ENCODE peak calls at places on chromosomes 16 and 17, in ten cellular contexts. One of them, this sample, is unnamed.

GRCh38 chr16:80984124-80984892 is 22.4 kb downstream of the CMC2 start:
- DNase-seq in endothelial cell of umbilical vein: no peak
- DNase-seq in HCT116: no peak
- DNase-seq in prostate gland: no peak
- DNase-seq in K562: no peak
- DNase-seq in stomach: no peak
- DNase-seq in sigmoid colon: no peak
- DNase-seq in spleen: no peak
- DNase-seq in vagina: no peak
- DNase-seq in transverse colon: no peak
- DNase-seq in this sample: no peak

GRCh38 chr17:31404028-31404949 is 12.8 kb downstream of the RAB11FIP4 start:
- DNase-seq in K562: no peak
- DNase-seq in endothelial cell of umbilical vein: no peak
- DNase-seq in vagina: no peak
- DNase-seq in transverse colon: no peak
- DNase-seq in spleen: peak; percentile 42
- DNase-seq in prostate gland: no peak
- DNase-seq in HCT116: no peak
- DNase-seq in stomach: no peak
- DNase-seq in sigmoid colon: no peak
- DNase-seq in this sample: no peak

GRCh38 chr16:74608944-74609343 is 2.0 kb upstream of the GLG1 start:
- DNase-seq in vagina: no peak
- DNase-seq in stomach: no peak
- DNase-seq in HCT116: no peak
- DNase-seq in K562: no peak
- DNase-seq in prostate gland: no peak
- DNase-seq in transverse colon: no peak
- DNase-seq in sigmoid colon: no peak
- DNase-seq in spleen: no peak
- DNase-seq in endothelial cell of umbilical vein: no peak
- DNase-seq in this sample: no peak

GRCh38 chr16:89693289-89693731 is 6.8 kb downstream of the CDK10 start:
- DNase-seq in transverse colon: no peak
- DNase-seq in spleen: no peak
- DNase-seq in stomach: no peak
- DNase-seq in sigmoid colon: peak; percentile 55
- DNase-seq in K562: no peak
- DNase-seq in endothelial cell of umbilical vein: no peak
- DNase-seq in vagina: no peak
- DNase-seq in prostate gland: no peak
- DNase-seq in HCT116: no peak
- DNase-seq in this sample: no peak

GRCh38 chr17:2090804-2091534 is 36.1 kb downstream of the HIC1 start:
- DNase-seq in HCT116: no peak
- DNase-seq in vagina: peak; percentile 89
- DNase-seq in spleen: peak; percentile 54
- DNase-seq in K562: no peak
- DNase-seq in sigmoid colon: peak; percentile 90
- DNase-seq in endothelial cell of umbilical vein: peak; percentile 85
- DNase-seq in prostate gland: no peak
- DNase-seq in transverse colon: peak; percentile 56
- DNase-seq in stomach: no peak
- DNase-seq in this sample: no peak

GRCh38 chr17:50914510-50914849 is 48.3 kb upstream of the TOB1 start:
- DNase-seq in prostate gland: no peak
- DNase-seq in stomach: no peak
- DNase-seq in K562: no peak
- DNase-seq in HCT116: no peak
- DNase-seq in endothelial cell of umbilical vein: no peak
- DNase-seq in sigmoid colon: no peak
- DNase-seq in transverse colon: no peak
- DNase-seq in spleen: no peak
- DNase-seq in vagina: no peak
- DNase-seq in this sample: no peak

GRCh38 chr16:68083861-68084503 is 1.2 kb upstream of the NFATC3 start:
- DNase-seq in spleen: peak; percentile 92
- DNase-seq in K562: no peak
- DNase-seq in endothelial cell of umbilical vein: no peak
- DNase-seq in vagina: no peak
- DNase-seq in prostate gland: no peak
- DNase-seq in HCT116: no peak
- DNase-seq in stomach: no peak
- DNase-seq in transverse colon: no peak
- DNase-seq in sigmoid colon: peak; percentile 76
- DNase-seq in this sample: no peak

GRCh38 chr16:3171181-3171854 is 16.7 kb upstream of the OR1F1 start:
- DNase-seq in endothelial cell of umbilical vein: no peak
- DNase-seq in K562: no peak
- DNase-seq in sigmoid colon: peak; percentile 52
- DNase-seq in HCT116: no peak
- DNase-seq in spleen: peak; percentile 68
- DNase-seq in prostate gland: no peak
- DNase-seq in transverse colon: no peak
- DNase-seq in stomach: no peak
- DNase-seq in vagina: no peak
- DNase-seq in this sample: no peak

GRCh38 chr16:8648867-8649266 is 25.6 kb upstream of the ABAT start:
- DNase-seq in endothelial cell of umbilical vein: no peak
- DNase-seq in K562: no peak
- DNase-seq in transverse colon: no peak
- DNase-seq in prostate gland: no peak
- DNase-seq in vagina: no peak
- DNase-seq in sigmoid colon: no peak
- DNase-seq in spleen: no peak
- DNase-seq in stomach: no peak
- DNase-seq in HCT116: no peak
- DNase-seq in this sample: no peak

GRCh38 chr17:50349241-50349595 is 3.3 kb downstream of the XYLT2 start:
- DNase-seq in K562: no peak
- DNase-seq in transverse colon: no peak
- DNase-seq in endothelial cell of umbilical vein: no peak
- DNase-seq in spleen: no peak
- DNase-seq in HCT116: no peak
- DNase-seq in prostate gland: no peak
- DNase-seq in vagina: no peak
- DNase-seq in stomach: no peak
- DNase-seq in sigmoid colon: peak; percentile 50
- DNase-seq in this sample: no peak

GRCh38 chr17:81222906-81223757 is at the start of gene CEP131:
- DNase-seq in transverse colon: peak; percentile 99
- DNase-seq in K562: peak; percentile 99
- DNase-seq in prostate gland: peak; percentile 99
- DNase-seq in endothelial cell of umbilical vein: peak; percentile 98
- DNase-seq in sigmoid colon: peak; percentile 99
- DNase-seq in stomach: peak; percentile 99
- DNase-seq in spleen: peak; percentile 100
- DNase-seq in vagina: peak; percentile 99
- DNase-seq in HCT116: peak; percentile 99
- DNase-seq in this sample: peak; percentile 99
- TF ChIP-seq POLR2A in transverse colon: no peak
- TF ChIP-seq POLR2A in K562: peak; percentile 83
- TF ChIP-seq POLR2A in prostate gland: peak; percentile 9
- TF ChIP-seq POLR2A in endothelial cell of umbilical vein: peak; percentile 62
- TF ChIP-seq POLR2A in sigmoid colon: no peak
- TF ChIP-seq POLR2A in stomach: no peak
- TF ChIP-seq POLR2A in spleen: no peak
- TF ChIP-seq POLR2A in vagina: no peak
- TF ChIP-seq POLR2A in HCT116: peak; percentile 51
- TF ChIP-seq POLR2A in this sample: no peak

GRCh38 chr16:27403601-27403992 is 1.6 kb downstream of the IL21R start:
- DNase-seq in vagina: no peak
- DNase-seq in sigmoid colon: no peak
- DNase-seq in transverse colon: no peak
- DNase-seq in spleen: no peak
- DNase-seq in prostate gland: no peak
- DNase-seq in endothelial cell of umbilical vein: no peak
- DNase-seq in K562: no peak
- DNase-seq in HCT116: no peak
- DNase-seq in stomach: no peak
- DNase-seq in this sample: no peak

GRCh38 chr16:27402569-27402963 is 592 bp downstream of the IL21R start:
- DNase-seq in vagina: no peak
- DNase-seq in HCT116: no peak
- DNase-seq in endothelial cell of umbilical vein: no peak
- DNase-seq in transverse colon: no peak
- DNase-seq in K562: no peak
- DNase-seq in prostate gland: no peak
- DNase-seq in stomach: no peak
- DNase-seq in spleen: no peak
- DNase-seq in sigmoid colon: no peak
- DNase-seq in this sample: no peak

GRCh38 chr16:27402964-27403600 is 1.1 kb downstream of the IL21R start:
- DNase-seq in transverse colon: no peak
- DNase-seq in K562: no peak
- DNase-seq in prostate gland: no peak
- DNase-seq in sigmoid colon: no peak
- DNase-seq in HCT116: no peak
- DNase-seq in spleen: no peak
- DNase-seq in vagina: no peak
- DNase-seq in endothelial cell of umbilical vein: no peak
- DNase-seq in stomach: no peak
- DNase-seq in this sample: no peak

GRCh38 chr16:27400751-27401620 is 988 bp upstream of the IL21R start:
- DNase-seq in stomach: no peak
- DNase-seq in K562: no peak
- DNase-seq in vagina: no peak
- DNase-seq in HCT116: no peak
- DNase-seq in spleen: no peak
- DNase-seq in endothelial cell of umbilical vein: no peak
- DNase-seq in sigmoid colon: no peak
- DNase-seq in prostate gland: no peak
- DNase-seq in transverse colon: no peak
- DNase-seq in this sample: no peak

GRCh38 chr16:27401768-27402568 is at the start of gene IL21R:
- DNase-seq in spleen: peak; percentile 96
- DNase-seq in stomach: peak; percentile 50
- DNase-seq in transverse colon: peak; percentile 74
- DNase-seq in endothelial cell of umbilical vein: no peak
- DNase-seq in sigmoid colon: peak; percentile 69
- DNase-seq in prostate gland: no peak
- DNase-seq in vagina: no peak
- DNase-seq in K562: no peak
- DNase-seq in HCT116: no peak
- DNase-seq in this sample: peak; percentile 24
- TF ChIP-seq POLR2AphosphoS5 in spleen: peak; percentile 92
- TF ChIP-seq POLR2AphosphoS5 in stomach: no peak
- TF ChIP-seq POLR2AphosphoS5 in transverse colon: peak; percentile 50
- TF ChIP-seq POLR2AphosphoS5 in endothelial cell of umbilical vein: no peak
- TF ChIP-seq POLR2AphosphoS5 in sigmoid colon: no peak
- TF ChIP-seq POLR2AphosphoS5 in prostate gland: no peak
- TF ChIP-seq POLR2AphosphoS5 in vagina: peak; percentile 63
- TF ChIP-seq POLR2AphosphoS5 in K562: no peak
- TF ChIP-seq POLR2AphosphoS5 in HCT116: no peak
- TF ChIP-seq POLR2AphosphoS5 in this sample: no peak

DNA sequence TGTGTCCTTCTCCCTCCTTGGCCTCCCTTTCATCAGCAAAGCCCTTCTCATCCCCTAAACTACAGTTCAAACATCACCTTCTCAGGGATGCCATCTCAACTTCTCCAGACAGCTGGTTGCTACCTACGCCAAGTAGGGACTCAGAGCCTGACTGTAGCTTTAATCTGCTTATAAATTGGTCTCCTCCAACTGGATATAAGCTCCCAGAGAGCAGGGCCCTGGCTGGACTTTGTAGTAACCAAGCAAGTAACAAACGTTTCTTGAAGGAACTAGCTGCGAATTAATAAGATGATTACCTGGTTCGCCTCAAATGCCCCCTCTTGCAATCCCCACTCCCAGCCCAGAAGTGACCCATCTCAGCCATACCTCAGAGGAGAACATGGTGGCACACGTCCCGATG is 17.5 kb upstream of the KLHL11 start:
- DNase-seq in HCT116: no peak
- DNase-seq in K562: no peak
- DNase-seq in sigmoid colon: no peak
- DNase-seq in vagina: no peak
- DNase-seq in prostate gland: no peak
- DNase-seq in stomach: no peak
- DNase-seq in transverse colon: no peak
- DNase-seq in spleen: no peak
- DNase-seq in endothelial cell of umbilical vein: no peak
- DNase-seq in this sample: no peak
- H3K36me3 ChIP-seq in HCT116: peaks cover 76% of the 10 kb centered on the region
- H3K36me3 ChIP-seq in K562: peaks cover 96% of the 10 kb centered on the region
- H3K36me3 ChIP-seq in sigmoid colon: peaks cover 64% of the 10 kb centered on the region
- H3K36me3 ChIP-seq in vagina: peaks cover 69% of the 10 kb centered on the region
- H3K36me3 ChIP-seq in prostate gland: peaks cover 30% of the 10 kb centered on the region
- H3K36me3 ChIP-seq in stomach: peaks cover 99% of the 10 kb centered on the region
- H3K36me3 ChIP-seq in transverse colon: peaks cover 63% of the 10 kb centered on the region
- H3K36me3 ChIP-seq in spleen: peaks cover 100% of the 10 kb centered on the region
- H3K36me3 ChIP-seq in endothelial cell of umbilical vein: peaks cover 59% of the 10 kb centered on the region
- H3K36me3 ChIP-seq in this sample: peaks cover 11% of the 10 kb centered on the region

GRCh38 chr17:7590743-7591142 is 849 bp upstream of the SOX15 start:
- DNase-seq in HCT116: no peak
- DNase-seq in sigmoid colon: no peak
- DNase-seq in stomach: no peak
- DNase-seq in prostate gland: no peak
- DNase-seq in spleen: no peak
- DNase-seq in transverse colon: no peak
- DNase-seq in vagina: no peak
- DNase-seq in endothelial cell of umbilical vein: no peak
- DNase-seq in K562: no peak
- DNase-seq in this sample: no peak

GRCh38 chr17:7593296-7593695 is 3.4 kb upstream of the SOX15 start:
- DNase-seq in HCT116: no peak
- DNase-seq in sigmoid colon: no peak
- DNase-seq in endothelial cell of umbilical vein: no peak
- DNase-seq in spleen: no peak
- DNase-seq in K562: no peak
- DNase-seq in stomach: no peak
- DNase-seq in transverse colon: no peak
- DNase-seq in vagina: no peak
- DNase-seq in prostate gland: no peak
- DNase-seq in this sample: no peak

GRCh38 chr17:7589891-7590611 is at the start of gene SOX15:
- DNase-seq in transverse colon: no peak
- DNase-seq in prostate gland: peak; percentile 70
- DNase-seq in endothelial cell of umbilical vein: no peak
- DNase-seq in vagina: no peak
- DNase-seq in HCT116: no peak
- DNase-seq in sigmoid colon: no peak
- DNase-seq in stomach: no peak
- DNase-seq in K562: no peak
- DNase-seq in spleen: no peak
- DNase-seq in this sample: no peak

GRCh38 chr17:7592422-7593021 is 2.6 kb upstream of the SOX15 start:
- DNase-seq in spleen: no peak
- DNase-seq in transverse colon: no peak
- DNase-seq in K562: no peak
- DNase-seq in endothelial cell of umbilical vein: no peak
- DNase-seq in stomach: no peak
- DNase-seq in vagina: no peak
- DNase-seq in sigmoid colon: no peak
- DNase-seq in prostate gland: no peak
- DNase-seq in HCT116: no peak
- DNase-seq in this sample: no peak

DNA sequence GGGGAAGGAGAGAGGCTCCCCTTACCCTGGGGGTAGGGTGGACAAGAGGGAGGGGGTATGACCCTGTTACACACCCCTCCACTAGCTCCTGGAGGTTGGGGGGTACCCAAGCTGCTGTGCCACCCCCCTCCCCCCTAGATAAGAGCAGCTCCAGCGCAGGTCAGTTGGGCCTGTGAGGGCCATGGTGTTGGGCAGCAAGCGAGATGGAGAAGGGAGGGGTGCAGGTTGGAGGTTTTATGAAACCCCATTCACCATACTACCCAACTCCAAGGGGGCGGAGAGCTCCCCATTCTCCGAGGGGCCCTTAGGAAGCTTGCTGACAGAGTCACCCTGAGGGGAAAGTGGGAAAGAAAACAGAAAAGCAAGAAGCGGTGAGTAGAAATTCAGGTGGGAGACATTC is 1.7 kb upstream of the SOX15 start:
- DNase-seq in sigmoid colon: no peak
- DNase-seq in HCT116: no peak
- DNase-seq in vagina: no peak
- DNase-seq in endothelial cell of umbilical vein: no peak
- DNase-seq in prostate gland: no peak
- DNase-seq in spleen: no peak
- DNase-seq in stomach: no peak
- DNase-seq in K562: no peak
- DNase-seq in transverse colon: no peak
- DNase-seq in this sample: no peak
- TF ChIP-seq POLR2A in sigmoid colon: no peak
- TF ChIP-seq POLR2A in HCT116: no peak
- TF ChIP-seq POLR2A in vagina: no peak
- TF ChIP-seq POLR2A in endothelial cell of umbilical vein: no peak
- TF ChIP-seq POLR2A in prostate gland: no peak
- TF ChIP-seq POLR2A in spleen: no peak
- TF ChIP-seq POLR2A in stomach: no peak
- TF ChIP-seq POLR2A in K562: no peak
- TF ChIP-seq POLR2A in transverse colon: no peak
- TF ChIP-seq POLR2A in this sample: no peak